ENCODE peak calls at places on chromosomes 16 and 17, in seven cellular contexts. I, K, T, E, S, J and B are unnamed samples.

GRCh38 chr17:63120406-63120805 is 154.4 kb downstream of the TANC2 start:
- DNase-seq in I (no peak), S (no peak), J (no peak), E (peak), T (no peak), K (no peak), B (no peak)

GRCh38 chr16:81560979-81561657 is 116.5 kb downstream of the CMIP start:
- DNase-seq in E (no peak), S (no peak), J (peak), T (no peak), K (no peak), I (no peak), B (no peak)

GRCh38 chr17:63476857-63477470 is at the start of gene ACE:
- DNase-seq in I (no peak), J (peak), S (peak), E (no peak), T (peak), K (peak), B (peak)

GRCh38 chr16:56999409-57000270 is 10.3 kb downstream of the NLRC5 start:
- DNase-seq in J (no peak), T (no peak), S (peak), I (no peak), E (no peak), K (no peak), B (no peak)

GRCh38 chr17:2929881-2930533 is 133.4 kb downstream of the OR1D5 start:
- DNase-seq in J (no peak), K (peak), T (peak), S (peak), E (no peak), I (no peak), B (no peak)

GRCh38 chr16:21984062-21984461 is 16.9 kb downstream of the PDZD9 start:
- DNase-seq in S (no peak), T (no peak), I (no peak), J (no peak), K (no peak), E (no peak), B (no peak)

GRCh38 chr17:55348749-55349354 is 72.8 kb downstream of the MMD start:
- DNase-seq in E (peak), K (peak), J (peak), T (peak), S (peak), I (no peak), B (no peak)

GRCh38 chr17:79287743-79288142 is 213.1 kb downstream of the ENGASE start:
- DNase-seq in K (no peak), I (no peak), S (no peak), J (no peak), E (no peak), T (no peak), B (no peak)

GRCh38 chr17:56956992-56957391 is 3.9 kb downstream of the COIL start:
- DNase-seq in T (no peak), J (no peak), E (no peak), S (no peak), I (no peak), K (no peak), B (no peak)

GRCh38 chr17:68584904-68585303 is 16.3 kb downstream of the FAM20A start:
- DNase-seq in J (no peak), I (no peak), T (no peak), K (no peak), S (no peak), E (no peak), B (no peak)

GRCh38 chr16:11456741-11457140 is 111.5 kb downstream of the RMI2 start:
- DNase-seq in E (no peak), I (no peak), T (no peak), K (no peak), J (no peak), S (no peak), B (no peak)

GRCh38 chr17:30225112-30225511 is 10.4 kb downstream of the SLC6A4 start:
- DNase-seq in E (no peak), K (no peak), S (peak), I (no peak), T (no peak), J (no peak), B (no peak)

GRCh38 chr17:6524520-6524919 is 31.8 kb downstream of the PITPNM3 start:
- DNase-seq in K (no peak), S (no peak), J (no peak), T (peak), I (no peak), E (no peak), B (no peak)

GRCh38 chr17:65865715-65866425 is 304.4 kb upstream of the AXIN2 start:
- DNase-seq in S (no peak), E (no peak), I (no peak), K (no peak), J (no peak), T (no peak), B (no peak)

GRCh38 chr16:65034915-65035314 is 86.9 kb downstream of the CDH11 start:
- DNase-seq in S (peak), E (no peak), I (no peak), T (no peak), K (no peak), J (no peak), B (no peak)

GRCh38 chr17:40922239-40922638 is 15.2 kb downstream of the KRT23 start:
- DNase-seq in I (no peak), T (peak), K (no peak), J (peak), S (no peak), E (peak), B (peak)

GRCh38 chr17:80151333-80151732 is 4.4 kb upstream of the EIF4A3 start:
- DNase-seq in T (no peak), K (no peak), I (no peak), E (peak), J (no peak), S (no peak), B (no peak)

GRCh38 chr17:57902800-57903759 is 52.1 kb downstream of the CUEDC1 start:
- DNase-seq in E (peak), T (peak), S (no peak), K (peak), I (no peak), J (peak), B (peak)